ENCODE peak calls at places on chromosome 1, in five cellular contexts. H is HS-5, K is EH, X is AG04449, S is fibroblast of lung. J is an unnamed sample.

GRCh38 chr1:201495447-201496295 is 11.3 kb downstream of the CSRP1 start:
- DNase-seq in H (no peak), S (peak), K (peak), X (no peak), J (peak)

GRCh38 chr1:165259706-165260105 is 96.8 kb downstream of the LMX1A start:
- DNase-seq in X (no peak), S (no peak), H (no peak), K (no peak), J (no peak)

GRCh38 chr1:228378453-228379164 is 28.0 kb downstream of the TRIM11 start:
- DNase-seq in S (peak), K (peak), X (no peak), H (no peak), J (no peak)

GRCh38 chr1:231584117-231584516 is 42.5 kb upstream of the DISC1 start:
- DNase-seq in X (peak), H (peak), K (peak), S (peak), J (peak)

GRCh38 chr1:157948547-157949152 is 44.8 kb upstream of the KIRREL1 start:
- DNase-seq in S (peak), K (peak), H (no peak), X (no peak), J (no peak)

GRCh38 chr1:181102841-181103240 is 14.3 kb downstream of the IER5 start:
- DNase-seq in H (no peak), X (no peak), S (no peak), K (no peak), J (no peak)

GRCh38 chr1:159936284-159936904 is 9.0 kb downstream of the IGSF9 start:
- DNase-seq in H (no peak), X (no peak), K (peak), S (peak), J (no peak)

GRCh38 chr1:211625040-211625439 is 46.1 kb upstream of the SLC30A1 start:
- DNase-seq in X (no peak), H (no peak), K (peak), S (peak), J (no peak)

GRCh38 chr1:160122978-160123495 is 7.5 kb downstream of the ATP1A2 start:
- DNase-seq in X (no peak), K (no peak), S (no peak), H (no peak), J (no peak)

GRCh38 chr1:223652436-223652901 is 13.0 kb downstream of the CAPN8 start:
- DNase-seq in K (peak), H (no peak), X (no peak), S (peak), J (no peak)

GRCh38 chr1:20735581-20736111 is 3.1 kb upstream of the SH2D5 start:
- DNase-seq in K (no peak), X (no peak), H (no peak), S (peak), J (no peak)

GRCh38 chr1:110375490-110375889 is 15.3 kb downstream of the SLC16A4 start:
- DNase-seq in S (no peak), H (no peak), X (no peak), K (no peak), J (no peak)

GRCh38 chr1:245211035-245211749 is 56.4 kb downstream of the KIF26B start:
- DNase-seq in X (no peak), H (no peak), K (no peak), S (no peak), J (no peak)

GRCh38 chr1:57724535-57724934 is 300.7 kb upstream of the DAB1 start:
- DNase-seq in K (no peak), S (no peak), H (no peak), X (no peak), J (no peak)

GRCh38 chr1:29363536-29363935 is 127.2 kb downstream of the PTPRU start:
- DNase-seq in S (no peak), H (no peak), K (no peak), X (no peak), J (no peak)

GRCh38 chr1:4144349-4144971 is 244.4 kb upstream of the C1orf174 start:
- DNase-seq in S (no peak), X (no peak), H (no peak), K (no peak), J (no peak)

GRCh38 chr1:22665752-22666151 is 12.7 kb downstream of the C1QB start:
- DNase-seq in S (peak), K (peak), H (no peak), X (no peak), J (no peak)

GRCh38 chr1:153677718-153678518 is 570 bp upstream of the NPR1 start:
- DNase-seq in K (peak), H (no peak), S (peak), X (no peak), J (no peak)

GRCh38 chr1:43936470-43937151 is 3.0 kb downstream of the ARTN start:
- DNase-seq in H (no peak), X (no peak), S (peak), K (peak), J (no peak)

GRCh38 chr1:243179714-243180113 is 75.4 kb downstream of the CEP170 start:
- DNase-seq in X (no peak), H (no peak), S (peak), K (no peak), J (no peak)

GRCh38 chr1:59229138-59229537 is 67.8 kb upstream of the FGGY start:
- DNase-seq in H (no peak), K (no peak), S (no peak), X (no peak), J (peak)

GRCh38 chr1:30888391-30888790 is 20.2 kb downstream of the SDC3 start:
- DNase-seq in S (peak), K (peak), X (peak), H (no peak), J (peak)

GRCh38 chr1:164380893-164381292 is 178.1 kb upstream of the PBX1 start:
- DNase-seq in K (peak), X (no peak), S (peak), H (peak), J (peak)

GRCh38 chr1:192439373-192440025 is 122.7 kb downstream of the RGS21 start:
- DNase-seq in H (peak), X (peak), K (peak), S (peak), J (peak)

GRCh38 chr1:204507317-204508105 is 8.7 kb upstream of the MDM4 start:
- DNase-seq in H (no peak), S (peak), K (peak), X (no peak), J (no peak)

GRCh38 chr1:65075123-65075976 is 72.7 kb upstream of the AK4 start:
- DNase-seq in S (peak), K (peak), H (no peak), X (no peak), J (no peak)

GRCh38 chr1:57133686-57134085 is 167.9 kb upstream of the C8B start:
- DNase-seq in S (peak), X (no peak), K (peak), H (no peak), J (no peak)

GRCh38 chr1:233373226-233373625 is 45.7 kb downstream of the MAP3K21 start:
- DNase-seq in S (peak), X (no peak), H (no peak), K (no peak), J (no peak)

GRCh38 chr1:239308701-239309333 is 77.6 kb upstream of the CHRM3 start:
- DNase-seq in H (no peak), X (no peak), K (no peak), S (peak), J (no peak)

GRCh38 chr1:78678324-78678723 is 28.7 kb downstream of the IFI44 start:
- DNase-seq in X (no peak), H (no peak), K (no peak), S (no peak), J (no peak)

GRCh38 chr1:167936930-167937708 is at the start of gene MPC2:
- DNase-seq in H (peak), K (peak), X (no peak), S (peak), J (peak)

GRCh38 chr1:226164154-226164553 is 22.4 kb downstream of the ACBD3 start:
- DNase-seq in H (no peak), X (no peak), K (no peak), S (no peak), J (no peak)

GRCh38 chr1:59163268-59164092 is 133.4 kb upstream of the FGGY start:
- DNase-seq in H (no peak), K (peak), X (peak), S (peak), J (peak)

GRCh38 chr1:183277821-183278735 is 92.0 kb downstream of the LAMC2 start:
- DNase-seq in S (peak), X (no peak), K (peak), H (no peak), J (no peak)

GRCh38 chr1:182087951-182088350 is 26.4 kb upstream of the ZNF648 start:
- DNase-seq in K (no peak), H (no peak), S (no peak), X (no peak), J (no peak)

GRCh38 chr1:156524985-156525590 is 24.5 kb upstream of the MEF2D start:
- DNase-seq in H (no peak), K (peak), S (no peak), X (no peak), J (no peak)

GRCh38 chr1:115183711-115184259 is 94.5 kb upstream of the TSPAN2 start:
- DNase-seq in H (no peak), X (no peak), S (peak), K (peak), J (no peak)

J was measured in GM04503.